ENCODE peak calls at places on chromosomes 3 and 15, in five cellular contexts. N is upper lobe of left lung, D is K562, H is HepG2, S is GM12878. T is an unnamed sample. For H3K9me3, the result is how much of the 10 kb centered on the place peaks cover.

GRCh38 chr3:161171113-161171512 is 50.0 kb upstream of the NMD3 start:
- ATAC-seq in N (peak), H (no peak), S (no peak), D (no peak), T (peak)

GRCh38 chr3:125119752-125120369 is 64.1 kb upstream of the HEG1 start:
- ATAC-seq in S (peak), H (no peak), N (no peak), D (no peak), T (no peak)

GRCh38 chr3:94132777-94133176 is 69.9 kb downstream of the NSUN3 start:
- ATAC-seq in S (peak), N (no peak), D (no peak), H (no peak), T (no peak)

GRCh38 chr3:83034806-83035703 is 1273.6 kb upstream of the GBE1 start:
- ATAC-seq in H (no peak), S (peak), D (no peak), N (peak), T (no peak)

GRCh38 chr3:100880845-100881244 is 112.4 kb downstream of the ABI3BP start:
- ATAC-seq in D (no peak), N (peak), S (no peak), H (no peak), T (peak)

GRCh38 chr3:18830087-18830486 is 318.2 kb upstream of the KCNH8 start:
- ATAC-seq in H (no peak), S (no peak), N (no peak), D (no peak), T (no peak)

GRCh38 chr3:119637679-119638525 is 22.5 kb downstream of the POPDC2 start:
- ATAC-seq in H (no peak), S (peak), N (peak), D (peak), T (peak)

GRCh38 chr3:101466465-101467309 is 46.3 kb downstream of the SENP7 start:
- ATAC-seq in D (peak), S (no peak), H (peak), N (no peak), T (no peak)

GRCh38 chr15:61220125-61220524 is 9.0 kb downstream of the RORA start:
- ATAC-seq in S (no peak), N (no peak), D (no peak), H (no peak), T (no peak)

GRCh38 chr3:143266936-143267335 is 147.4 kb downstream of the CHST2 start:
- ATAC-seq in S (peak), N (peak), H (no peak), D (no peak), T (no peak)

GRCh38 chr3:11362600-11362999 is 90.4 kb downstream of the ATG7 start:
- ATAC-seq in H (peak), D (no peak), N (no peak), S (no peak), T (no peak)

GRCh38 chr15:65470866-65471265 is 46.6 kb downstream of the DPP8 start:
- ATAC-seq in H (no peak), D (no peak), N (no peak), S (no peak), T (no peak)

GRCh38 chr3:71132995-71133730 is 450.4 kb downstream of the FOXP1 start:
- ATAC-seq in S (no peak), H (no peak), N (no peak), D (no peak), T (no peak)

GRCh38 chr3:184158394-184158793 is 3.2 kb downstream of the DVL3 start:
- ATAC-seq in D (no peak), S (no peak), H (no peak), N (no peak), T (no peak)

GRCh38 chr3:46301122-46301835 is 52.6 kb upstream of the CCR2 start:
- ATAC-seq in S (no peak), H (no peak), D (no peak), N (peak), T (peak)

GRCh38 chr3:65669163-65669875 is 369.4 kb downstream of the MAGI1 start:
- ATAC-seq in D (no peak), N (no peak), S (no peak), H (peak), T (no peak)

GRCh38 chr3:63279000-63279366 is 875 bp downstream of the SYNPR start:
- ATAC-seq in N (peak), S (no peak), H (no peak), D (no peak), T (no peak)

GRCh38 chr15:75143738-75144334 is 57.8 kb upstream of the C15orf39 start:
- ATAC-seq in D (no peak), N (no peak), S (no peak), H (no peak), T (no peak)
- H3K9me3 ChIP-seq in D (under half), N (under half), S (under half), H (under half), T (half or more)

GRCh38 chr3:48636149-48636548 is 888 bp upstream of the SLC26A6 start:
- ATAC-seq in N (no peak), D (no peak), S (no peak), H (no peak), T (no peak)
- H3K4me3 ChIP-seq in N (peak), D (peak), S (peak), H (peak), T (peak)

GRCh38 chr3:2770451-2770850 is 339.7 kb downstream of the IL5RA start:
- ATAC-seq in N (no peak), S (peak), H (peak), D (no peak), T (no peak)
- TF ChIP-seq EP300 in N (no peak), S (no peak), H (no peak), D (no peak), T (no peak)

GRCh38 chr3:189547448-189547847 is 83.7 kb upstream of the TP63 start:
- ATAC-seq in N (no peak), S (no peak), D (no peak), H (no peak), T (no peak)

GRCh38 chr3:189551007-189551406 is 80.2 kb upstream of the TP63 start:
- ATAC-seq in N (no peak), S (no peak), H (no peak), D (no peak), T (no peak)

GRCh38 chr3:189548053-189548452 is 83.1 kb upstream of the TP63 start:
- ATAC-seq in H (no peak), D (no peak), S (no peak), N (no peak), T (no peak)
- H3K9me3 ChIP-seq in H (under half), D (under half), S (under half), N (under half), T (under half)

GRCh38 chr15:38899300-38899699 is 334.7 kb upstream of the RASGRP1 start:
- ATAC-seq in D (no peak), N (no peak), S (no peak), H (no peak), T (no peak)
- H3K4me3 ChIP-seq in D (no peak), N (no peak), S (no peak), H (no peak), T (no peak)

GRCh38 chr3:25664810-25665645 is at the start of gene TOP2B:
- ATAC-seq in D (peak), N (peak), H (peak), S (peak), T (peak)
- TF ChIP-seq EP300 in D (peak), N (no peak), H (peak), S (no peak), T (no peak)

DNA sequence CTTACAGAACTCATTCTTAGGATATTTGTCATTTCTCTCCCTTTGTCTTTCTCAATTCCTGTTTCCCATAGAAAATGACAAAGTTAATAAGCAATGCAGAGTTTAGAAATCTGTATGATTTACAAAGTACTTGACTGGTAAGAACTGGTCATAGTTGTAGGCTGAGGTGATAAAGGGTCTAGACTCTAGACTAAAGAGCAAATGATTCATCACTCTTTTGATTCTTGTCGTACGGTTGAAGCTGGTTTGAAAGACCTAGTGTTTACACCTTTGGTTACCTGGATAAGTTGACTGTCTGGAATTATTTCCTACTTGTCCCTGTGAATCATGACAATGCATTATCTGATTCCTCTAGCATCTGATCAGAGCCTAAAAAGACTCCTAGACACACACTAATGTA is 58.9 kb upstream of the TP63 start:
- ATAC-seq in H (no peak), D (no peak), N (no peak), S (peak), T (no peak)
- H3K9me3 ChIP-seq in H (under half), D (under half), N (under half), S (under half), T (under half)

GRCh38 chr15:67079361-67079760 is 14.0 kb downstream of the SMAD3 start:
- ATAC-seq in D (no peak), N (no peak), H (no peak), S (no peak), T (no peak)

GRCh38 chr15:67082007-67082536 is 16.7 kb downstream of the SMAD3 start:
- ATAC-seq in N (no peak), D (peak), H (no peak), S (peak), T (no peak)

GRCh38 chr15:67080118-67080899 is 14.9 kb downstream of the SMAD3 start:
- ATAC-seq in D (no peak), S (no peak), H (no peak), N (peak), T (peak)

GRCh38 chr15:67083135-67083766 is 17.8 kb downstream of the SMAD3 start:
- ATAC-seq in H (no peak), D (no peak), N (no peak), S (peak), T (no peak)

GRCh38 chr15:67080900-67081431 is 15.6 kb downstream of the SMAD3 start:
- ATAC-seq in S (peak), N (peak), H (peak), D (peak), T (peak)
- H3K4me3 ChIP-seq in S (peak), N (no peak), H (no peak), D (no peak), T (peak)

GRCh38 chr3:13234664-13235063 is 161.4 kb upstream of the IQSEC1 start:
- ATAC-seq in S (peak), D (no peak), N (no peak), H (no peak), T (no peak)
- TF ChIP-seq EP300 in S (no peak), D (no peak), N (no peak), H (no peak), T (no peak)

GRCh38 chr15:25059698-25060471 is 105.1 kb downstream of the SNRPN start:
- ATAC-seq in N (no peak), S (no peak), H (no peak), D (no peak), T (no peak)

GRCh38 chr15:25061808-25062550 is 107.2 kb downstream of the SNRPN start:
- ATAC-seq in D (no peak), S (no peak), H (no peak), N (no peak), T (no peak)

GRCh38 chr15:25060472-25060803 is 105.7 kb downstream of the SNRPN start:
- ATAC-seq in N (no peak), D (no peak), H (no peak), S (no peak), T (no peak)

GRCh38 chr15:25062551-25063430 is 108.0 kb downstream of the SNRPN start:
- ATAC-seq in H (no peak), D (no peak), N (no peak), S (no peak), T (no peak)

GRCh38 chr15:25060996-25061620 is 106.3 kb downstream of the SNRPN start:
- ATAC-seq in N (no peak), S (no peak), D (no peak), H (no peak), T (no peak)
- H3K9me3 ChIP-seq in N (half or more), S (half or more), D (under half), H (half or more), T (half or more)